ENCODE peak calls at places on chromosomes 5 and 9, in seven cellular contexts. X is HepG2, G is mammary epithelial cell, V is GM23248, I is PC-3, Q is GM23338, H is MM.1S. J is an unnamed sample.

GRCh38 chr5:150486402-150487198 is 21.3 kb upstream of the NDST1 start:
- DNase-seq in X (peak; percentile 71), G (peak; percentile 68), V (peak; percentile 70), I (peak; percentile 81), Q (peak; percentile 95), H (peak; percentile 56), J (peak; percentile 60)

GRCh38 chr9:88852794-88853193 is 138.5 kb upstream of the S1PR3 start:
- DNase-seq in X (no peak), G (peak; percentile 92), V (peak; percentile 94), I (peak; percentile 85), Q (peak; percentile 25), H (no peak), J (peak; percentile 90)

GRCh38 chr5:136749016-136749415 is 383.7 kb upstream of the TRPC7 start:
- DNase-seq in X (no peak), G (no peak), V (no peak), I (peak; percentile 15), Q (no peak), H (no peak), J (no peak)

GRCh38 chr5:141420855-141421488 is at the start of gene PCDHGA11:
- DNase-seq in X (no peak), G (peak; percentile 67), V (peak; percentile 88), I (no peak), Q (peak; percentile 90), H (peak; percentile 66), J (peak; percentile 75)

GRCh38 chr5:151095341-151096000 is 14.6 kb upstream of the TNIP1 start:
- DNase-seq in X (no peak), G (no peak), V (peak; percentile 19), I (no peak), Q (no peak), H (no peak), J (peak; percentile 53)

GRCh38 chr5:177403826-177404640 is 3.6 kb upstream of the PFN3 start:
- DNase-seq in X (no peak), G (peak; percentile 65), V (peak; percentile 93), I (peak; percentile 83), Q (peak; percentile 80), H (peak; percentile 85), J (peak; percentile 81)

GRCh38 chr5:127513571-127513970 is 3.9 kb upstream of the PRRC1 start:
- DNase-seq in X (no peak), G (no peak), V (no peak), I (no peak), Q (no peak), H (no peak), J (no peak)

GRCh38 chr5:56951131-56951945 is 585 bp downstream of the MIER3 start:
- DNase-seq in X (no peak), G (peak; percentile 9), V (peak; percentile 55), I (no peak), Q (peak; percentile 74), H (peak; percentile 32), J (peak; percentile 2)

GRCh38 chr5:17831279-17831678 is 197.0 kb downstream of the TAF11L14 start:
- DNase-seq in X (no peak), G (no peak), V (no peak), I (no peak), Q (peak; percentile 6), H (no peak), J (no peak)

GRCh38 chr9:127384016-127384730 is 12.8 kb upstream of the SLC2A8 start:
- DNase-seq in X (no peak), G (no peak), V (no peak), I (peak; percentile 14), Q (no peak), H (no peak), J (no peak)

GRCh38 chr5:448766-449090 is 5.8 kb downstream of the EXOC3 start:
- DNase-seq in X (no peak), G (no peak), V (no peak), I (no peak), Q (no peak), H (no peak), J (no peak)

GRCh38 chr9:36399980-36400331 is at the start of gene RNF38:
- DNase-seq in X (no peak), G (no peak), V (no peak), I (no peak), Q (no peak), H (no peak), J (no peak)

GRCh38 chr9:36400332-36401178 is 486 bp upstream of the RNF38 start:
- DNase-seq in X (peak; percentile 77), G (peak; percentile 92), V (peak; percentile 93), I (peak; percentile 79), Q (peak; percentile 88), H (peak; percentile 92), J (peak; percentile 81)

GRCh38 chr9:36401179-36401740 is 1.2 kb upstream of the RNF38 start:
- DNase-seq in X (peak; percentile 48), G (no peak), V (peak; percentile 90), I (peak; percentile 69), Q (peak; percentile 84), H (peak; percentile 86), J (peak; percentile 71)

GRCh38 chr9:36402536-36402935 is 2.5 kb upstream of the RNF38 start:
- DNase-seq in X (no peak), G (no peak), V (no peak), I (no peak), Q (peak; percentile 54), H (no peak), J (no peak)

DNA sequence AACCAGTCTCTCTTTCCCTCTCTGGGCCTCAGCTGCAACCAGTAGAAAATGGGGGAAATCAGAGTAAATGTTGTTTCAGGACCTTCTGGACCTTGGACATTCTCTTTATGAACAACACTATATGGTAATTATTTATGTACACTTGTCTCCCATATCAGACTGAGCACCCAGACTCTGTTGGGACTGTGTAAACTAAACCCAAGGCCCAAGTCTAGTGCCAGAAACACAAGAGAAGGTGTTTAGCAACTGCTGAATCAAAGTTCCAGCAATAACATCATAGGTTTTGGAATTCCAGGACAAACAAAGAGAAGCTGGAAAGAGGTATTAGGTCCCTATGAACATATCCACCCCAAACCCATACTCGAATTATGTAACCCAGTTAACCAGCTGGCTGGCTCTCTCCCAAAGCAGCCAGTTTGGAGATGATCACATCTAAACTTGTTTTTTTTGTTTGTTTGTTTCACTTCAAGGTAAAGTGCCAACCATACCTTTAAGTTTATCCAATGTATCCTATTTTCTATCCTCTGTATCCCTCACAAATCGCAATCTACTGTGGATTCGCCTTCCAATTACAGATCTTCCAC is 1.9 kb upstream of the RNF38 start:
- DNase-seq in X (peak; percentile 84), G (no peak), V (no peak), I (no peak), Q (no peak), H (no peak), J (no peak)
- H4K20me1 ChIP-seq in X (no peaks in the 10 kb centered on the region), G (no peaks in the 10 kb centered on the region), V (no peaks in the 10 kb centered on the region), I (no peaks in the 10 kb centered on the region), Q (peaks cover 11% of the 10 kb centered on the region), H (no peaks in the 10 kb centered on the region), J (no peaks in the 10 kb centered on the region)

DNA sequence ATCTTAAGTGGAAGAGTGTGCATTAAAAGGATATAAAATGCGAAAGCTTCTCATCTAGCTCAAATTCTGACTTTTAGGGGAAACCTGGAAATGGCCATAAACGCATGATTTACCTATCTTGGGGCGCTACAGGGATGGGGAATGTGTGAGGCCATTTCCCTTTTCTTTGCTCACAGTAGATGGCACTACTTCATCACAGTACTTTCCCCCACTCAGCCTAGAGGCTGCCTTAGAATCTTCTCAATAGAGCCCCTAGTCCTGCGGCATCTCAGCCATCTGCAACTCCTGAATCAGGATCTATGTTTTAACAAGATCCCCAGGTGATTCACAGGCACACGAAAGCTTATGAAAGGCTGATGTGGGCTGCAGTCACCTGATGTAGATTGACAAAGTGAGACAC is 110.8 kb downstream of the LHFPL2 start:
- DNase-seq in X (peak; percentile 22), G (peak; percentile 91), V (peak; percentile 64), I (peak; percentile 65), Q (peak; percentile 76), H (no peak), J (peak; percentile 74)
- H4K20me1 ChIP-seq in X (no peaks in the 10 kb centered on the region), G (no peaks in the 10 kb centered on the region), V (no peaks in the 10 kb centered on the region), I (no peaks in the 10 kb centered on the region), Q (peaks cover 3% of the 10 kb centered on the region), H (no peaks in the 10 kb centered on the region), J (no peaks in the 10 kb centered on the region)

GRCh38 chr5:6680922-6681321 is 32.3 kb upstream of the TENT4A start:
- DNase-seq in X (no peak), G (no peak), V (no peak), I (no peak), Q (no peak), H (no peak), J (no peak)

GRCh38 chr5:6682239-6682638 is 31.0 kb upstream of the TENT4A start:
- DNase-seq in X (no peak), G (no peak), V (no peak), I (no peak), Q (peak; percentile 41), H (no peak), J (no peak)

GRCh38 chr5:6684075-6684474 is 29.2 kb upstream of the TENT4A start:
- DNase-seq in X (no peak), G (no peak), V (no peak), I (no peak), Q (no peak), H (no peak), J (no peak)

GRCh38 chr5:6681682-6682081 is 31.6 kb upstream of the TENT4A start:
- DNase-seq in X (no peak), G (no peak), V (no peak), I (no peak), Q (no peak), H (no peak), J (no peak)

GRCh38 chr5:6683241-6683640 is 30.0 kb upstream of the TENT4A start:
- DNase-seq in X (no peak), G (no peak), V (no peak), I (no peak), Q (no peak), H (no peak), J (no peak)
- H4K20me1 ChIP-seq in X (no peaks in the 10 kb centered on the region), G (no peaks in the 10 kb centered on the region), V (no peaks in the 10 kb centered on the region), I (no peaks in the 10 kb centered on the region), Q (no peaks in the 10 kb centered on the region), H (no peaks in the 10 kb centered on the region), J (no peaks in the 10 kb centered on the region)

GRCh38 chr9:112754578-112754977 is 4.0 kb downstream of the SNX30 start:
- DNase-seq in X (no peak), G (peak; percentile 81), V (peak; percentile 76), I (peak; percentile 85), Q (no peak), H (no peak), J (peak; percentile 42)

GRCh38 chr9:112755059-112755458 is 4.5 kb downstream of the SNX30 start:
- DNase-seq in X (no peak), G (no peak), V (peak; percentile 55), I (no peak), Q (no peak), H (no peak), J (no peak)

GRCh38 chr9:112757940-112758339 is 7.4 kb downstream of the SNX30 start:
- DNase-seq in X (no peak), G (no peak), V (no peak), I (no peak), Q (no peak), H (no peak), J (no peak)

GRCh38 chr9:112755675-112756074 is 5.1 kb downstream of the SNX30 start:
- DNase-seq in X (no peak), G (no peak), V (peak; percentile 44), I (no peak), Q (no peak), H (no peak), J (peak; percentile 28)

DNA sequence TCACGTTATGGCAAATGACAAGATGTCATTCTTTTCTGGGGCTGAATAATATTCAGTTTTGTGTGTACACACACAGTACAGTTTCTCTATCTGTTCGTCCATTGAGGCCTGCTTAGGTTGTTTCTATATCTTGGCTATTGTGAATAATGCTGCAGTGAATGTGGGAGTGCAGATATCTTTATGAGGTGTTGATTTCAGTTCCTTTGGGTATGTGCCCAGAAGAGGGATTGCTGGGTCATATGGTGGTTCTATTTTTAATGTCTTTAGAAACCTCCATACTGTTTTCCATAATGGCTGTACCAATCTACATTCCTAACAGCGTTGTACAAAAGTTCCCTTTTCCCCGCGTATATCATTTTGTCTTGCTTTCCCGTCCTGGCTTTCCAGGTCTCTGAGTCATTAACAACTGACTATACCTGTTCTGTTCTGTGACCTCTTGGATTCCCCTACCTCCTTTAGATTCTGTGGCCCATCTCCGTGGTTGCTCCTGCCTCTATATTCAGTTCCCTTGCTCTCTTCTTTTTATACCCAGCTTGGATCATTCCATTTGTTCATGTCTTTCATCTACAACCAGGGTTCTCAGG is 6.8 kb downstream of the SNX30 start:
- DNase-seq in X (no peak), G (no peak), V (peak; percentile 71), I (peak; percentile 64), Q (no peak), H (no peak), J (peak; percentile 41)
- H4K20me1 ChIP-seq in X (no peaks in the 10 kb centered on the region), G (no peaks in the 10 kb centered on the region), V (no peaks in the 10 kb centered on the region), I (no peaks in the 10 kb centered on the region), Q (peaks cover 12% of the 10 kb centered on the region), H (no peaks in the 10 kb centered on the region), J (no peaks in the 10 kb centered on the region)